ENCODE peak calls at places on chromosomes 13 and 19, in seven cellular contexts. Z is cardiac muscle cell, V is left ventricle myocardium inferior, Q is adrenal gland, M is heart left ventricle, N is heart right ventricle, K is WERI-Rb-1. B is an unnamed sample. For H3K9me3, the result is how much of the 10 kb centered on the place peaks cover.

GRCh38 chr13:20173121-20173746 is 12.4 kb upstream of the GJA3 start:
- DNase-seq in V (no peak), Z (no peak), N (no peak), Q (no peak), M (no peak), K (no peak), B (no peak)

GRCh38 chr13:27523345-27524073 is 73.1 kb upstream of the MTIF3 start:
- DNase-seq in M (no peak), Z (peak), Q (no peak), K (no peak), N (no peak), V (no peak), B (no peak)

GRCh38 chr13:45907501-45907900 is 55.9 kb upstream of the SIAH3 start:
- DNase-seq in Q (no peak), V (no peak), M (no peak), N (no peak), K (no peak), Z (no peak), B (no peak)

GRCh38 chr19:18523841-18524240 is 2.0 kb upstream of the ELL start:
- DNase-seq in Z (no peak), Q (no peak), N (no peak), V (no peak), M (no peak), K (no peak), B (no peak)

GRCh38 chr13:74825170-74825948 is 656.6 kb downstream of the TBC1D4 start:
- DNase-seq in Z (peak), N (no peak), V (no peak), K (no peak), M (no peak), Q (no peak), B (no peak)

GRCh38 chr19:54517483-54517882 is 14.9 kb downstream of the LAIR2 start:
- DNase-seq in Q (peak), V (peak), K (no peak), Z (peak), M (no peak), N (peak), B (no peak)

GRCh38 chr13:31036717-31037116 is 104.3 kb downstream of the TEX26 start:
- DNase-seq in M (no peak), K (no peak), N (no peak), Q (no peak), V (no peak), Z (no peak), B (no peak)

GRCh38 chr19:38700350-38700932 is 43.8 kb downstream of the CAPN12 start:
- DNase-seq in N (no peak), V (no peak), K (no peak), Q (no peak), M (no peak), Z (no peak), B (no peak)

GRCh38 chr13:72424059-72424458 is 303.4 kb downstream of the MZT1 start:
- DNase-seq in Z (no peak), M (no peak), Q (no peak), N (no peak), K (no peak), V (no peak), B (no peak)

GRCh38 chr19:18202759-18203407 is 959 bp downstream of the RAB3A start:
- DNase-seq in N (peak), V (no peak), M (no peak), Z (peak), K (peak), Q (peak), B (peak)

GRCh38 chr19:31883299-31883990 is 462.0 kb upstream of the ZNF507 start:
- DNase-seq in Z (no peak), Q (no peak), K (peak), V (no peak), M (no peak), N (no peak), B (no peak)

GRCh38 chr13:27137759-27138158 is 33.9 kb downstream of the USP12 start:
- DNase-seq in N (no peak), Z (no peak), M (no peak), K (no peak), Q (no peak), V (peak), B (no peak)

GRCh38 chr13:38417727-38418126 is 68.1 kb downstream of the UFM1 start:
- DNase-seq in Z (peak), K (peak), M (no peak), V (no peak), N (no peak), Q (no peak), B (no peak)

DNA sequence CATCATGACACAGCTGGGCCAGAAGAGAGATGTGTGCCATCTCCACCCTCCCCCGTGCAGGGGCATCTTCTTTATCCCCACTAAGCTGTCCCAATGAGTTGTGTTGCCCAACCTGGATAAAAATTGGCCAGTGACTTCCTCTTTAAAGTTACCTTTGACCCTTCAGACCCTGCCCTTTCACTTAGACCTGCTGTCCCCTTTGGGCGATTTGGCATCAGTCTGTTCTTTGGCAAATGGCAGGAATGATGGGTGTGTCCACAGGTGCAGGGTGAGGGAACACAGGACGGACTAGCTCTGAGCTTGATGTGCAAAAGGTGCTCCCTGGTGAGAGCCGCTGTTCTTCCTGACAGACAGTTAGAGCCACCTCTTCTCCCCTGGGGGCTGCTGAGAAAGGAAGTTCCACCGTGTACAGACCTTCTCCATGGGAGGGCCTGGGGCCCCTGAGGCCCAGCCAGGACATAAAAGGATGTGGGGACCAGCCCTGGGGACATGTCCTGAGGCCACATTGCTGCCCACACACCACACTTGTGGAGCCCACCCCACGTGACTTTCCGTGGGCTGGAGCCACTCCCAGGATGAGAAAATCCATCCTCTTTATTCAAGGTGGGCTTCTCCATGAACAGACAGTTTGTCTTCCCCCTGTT is 1.7 kb downstream of the CYP4F8 start:
- DNase-seq in M (no peak), Z (no peak), N (no peak), K (no peak), V (no peak), Q (no peak), B (no peak)
- H3K9me3 ChIP-seq in M (under half), Z (under half), N (under half), K (under half), V (under half), Q (under half), B (under half)

GRCh38 chr19:28972144-28972543 is 240.8 kb downstream of the UQCRFS1 start:
- DNase-seq in M (no peak), Q (peak), V (no peak), K (no peak), Z (no peak), N (no peak), B (no peak)

GRCh38 chr19:28981994-28982393 is 231.0 kb downstream of the UQCRFS1 start:
- DNase-seq in K (no peak), V (no peak), N (no peak), Q (no peak), M (no peak), Z (no peak), B (no peak)

GRCh38 chr19:28980236-28980868 is 232.6 kb downstream of the UQCRFS1 start:
- DNase-seq in M (no peak), K (no peak), Q (no peak), V (no peak), N (no peak), Z (peak), B (no peak)

DNA sequence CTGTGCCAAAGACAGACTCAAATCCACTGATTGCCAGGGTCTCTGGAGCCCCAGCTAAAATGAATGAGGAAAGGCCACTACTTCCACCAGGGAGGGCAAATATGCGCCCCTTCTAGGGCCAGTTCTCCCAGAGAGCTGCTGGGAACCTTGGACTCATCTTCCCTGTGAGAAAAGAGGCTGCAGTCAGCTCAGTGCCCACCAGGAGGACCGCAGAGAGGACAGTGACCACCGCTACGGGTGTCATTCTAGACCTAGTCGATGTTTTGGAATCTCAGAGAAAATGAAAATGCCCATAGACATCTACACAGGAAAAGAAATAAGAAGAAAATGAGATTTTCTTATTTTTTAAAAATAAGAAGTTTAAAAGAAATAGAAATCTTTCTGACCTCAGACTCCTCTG is 235.1 kb downstream of the UQCRFS1 start:
- DNase-seq in M (no peak), Q (no peak), K (no peak), Z (no peak), V (no peak), N (no peak), B (no peak)
- TF ChIP-seq CTCF in M (no peak), Q (no peak), K (no peak), Z (peak), V (no peak), N (no peak), B (no peak)

GRCh38 chr13:50153401-50153800 is 138.2 kb downstream of the KCNRG start:
- DNase-seq in M (no peak), V (no peak), N (no peak), Q (no peak), K (no peak), Z (no peak), B (no peak)

GRCh38 chr13:50153888-50154287 is 138.6 kb downstream of the KCNRG start:
- DNase-seq in N (no peak), V (no peak), Q (no peak), Z (no peak), K (no peak), M (no peak), B (no peak)

GRCh38 chr13:50149932-50150331 is 134.7 kb downstream of the KCNRG start:
- DNase-seq in Z (peak), M (no peak), V (peak), Q (peak), N (no peak), K (no peak), B (no peak)

GRCh38 chr13:50152655-50153309 is 137.5 kb downstream of the KCNRG start:
- DNase-seq in K (no peak), Q (no peak), M (no peak), V (no peak), N (no peak), Z (no peak), B (no peak)

GRCh38 chr13:50152224-50152623 is 137.0 kb downstream of the KCNRG start:
- DNase-seq in N (no peak), V (no peak), K (no peak), M (no peak), Q (no peak), Z (peak), B (no peak)
- H3K27ac ChIP-seq in N (no peak), V (no peak), K (no peak), M (no peak), Q (no peak), Z (no peak), B (no peak)

DNA sequence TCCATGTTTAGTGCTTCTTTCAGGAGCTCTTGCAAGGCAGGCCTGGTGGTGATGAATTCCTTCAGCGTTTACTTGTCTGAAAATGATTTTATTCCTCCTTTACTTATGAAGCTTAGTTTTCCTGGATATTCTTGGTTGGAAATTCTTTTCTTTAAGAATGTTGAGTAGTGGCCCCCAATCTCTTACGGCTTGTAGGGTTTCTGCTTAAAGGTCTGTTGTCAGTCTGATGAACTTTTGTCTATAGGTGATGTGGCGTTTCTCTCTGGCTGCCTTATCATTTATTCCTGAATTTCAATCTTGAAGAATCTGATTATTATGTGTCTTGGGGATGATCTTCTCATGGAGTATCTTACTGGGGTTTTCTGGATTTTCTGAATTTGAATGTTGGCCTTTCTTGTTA is 26.0 kb downstream of the ZNF430 start:
- DNase-seq in Z (no peak), M (no peak), K (no peak), N (no peak), V (no peak), Q (no peak), B (no peak)
- H3K9me3 ChIP-seq in Z (under half), M (half or more), K (under half), N (half or more), V (half or more), Q (under half), B (under half)

GRCh38 chr13:110140099-110140498 is 166.9 kb downstream of the COL4A1 start:
- DNase-seq in V (no peak), M (no peak), Z (no peak), Q (no peak), K (no peak), N (no peak), B (no peak)

GRCh38 chr13:110138700-110139036 is 168.3 kb downstream of the COL4A1 start:
- DNase-seq in M (no peak), V (no peak), Z (no peak), N (no peak), K (no peak), Q (no peak), B (no peak)

GRCh38 chr13:110136660-110137585 is 170.0 kb downstream of the COL4A1 start:
- DNase-seq in N (no peak), V (no peak), M (no peak), Q (no peak), K (no peak), Z (no peak), B (no peak)

GRCh38 chr13:110137677-110138008 is 169.3 kb downstream of the COL4A1 start:
- DNase-seq in Z (peak), N (peak), V (peak), Q (peak), M (no peak), K (peak), B (no peak)

GRCh38 chr13:110138009-110138699 is 168.8 kb downstream of the COL4A1 start:
- DNase-seq in K (peak), Q (peak), N (peak), V (peak), M (peak), Z (peak), B (peak)
- TF ChIP-seq CTCF in K (peak), Q (peak), N (peak), V (peak), M (no peak), Z (peak), B (no peak)

DNA sequence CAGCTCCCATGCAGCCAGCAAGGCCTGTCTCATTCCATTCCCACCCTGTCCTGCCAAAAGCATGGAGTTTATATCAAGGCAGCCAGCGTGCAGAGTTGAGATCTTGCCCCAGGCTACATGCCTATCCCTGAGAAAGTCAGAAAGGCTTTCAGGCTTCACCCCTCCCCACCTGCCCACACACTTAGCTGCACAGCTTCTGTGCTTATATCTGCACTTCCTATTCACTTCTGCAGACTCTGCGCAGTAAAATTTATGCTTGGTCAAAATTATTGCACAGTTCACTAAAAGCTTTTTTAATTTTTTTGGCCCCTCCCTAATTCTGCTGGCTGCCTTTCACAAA is 12.5 kb upstream of the ZNF675 start:
- DNase-seq in M (no peak), Z (no peak), V (no peak), K (no peak), N (no peak), Q (no peak), B (no peak)
- H3K27ac ChIP-seq in M (no peak), Z (peak), V (no peak), K (no peak), N (no peak), Q (no peak), B (peak)

GRCh38 chr19:9329999-9330398 is 6.0 kb downstream of the ZNF559 start:
- DNase-seq in N (no peak), M (no peak), V (no peak), K (no peak), Q (no peak), Z (no peak), B (no peak)
- H3K9me3 ChIP-seq in N (half or more), M (half or more), V (half or more), K (under half), Q (under half), Z (under half), B (under half)

DNA sequence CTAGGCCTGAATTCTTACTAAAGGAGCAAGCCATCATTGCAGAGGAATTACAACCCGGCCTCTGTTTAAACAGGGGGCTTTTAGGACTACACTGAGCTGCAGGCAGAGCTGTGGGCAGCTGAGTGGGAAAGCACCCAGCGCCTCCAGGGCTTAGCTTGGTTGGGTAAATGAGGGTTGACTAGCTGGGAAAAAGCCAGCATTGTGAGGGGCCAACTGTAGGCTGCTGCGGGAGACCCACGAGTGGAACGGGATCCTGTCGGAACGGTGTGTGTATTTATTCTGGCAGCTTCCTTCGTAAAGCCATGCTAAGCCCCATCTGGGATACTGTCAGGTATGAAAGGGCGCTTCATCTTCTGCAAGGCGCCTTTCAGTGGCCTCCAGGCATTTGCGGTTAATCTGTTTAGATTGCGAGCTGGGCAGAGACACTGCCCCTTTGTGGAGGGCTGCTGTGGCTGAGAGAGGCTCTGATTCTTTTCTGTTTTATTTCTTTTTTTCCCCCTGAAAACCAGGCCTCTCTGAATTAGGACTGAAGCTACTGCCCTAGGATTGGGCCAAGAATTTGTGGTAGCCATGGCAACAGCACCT is 39.5 kb upstream of the CNMD start:
- DNase-seq in Q (no peak), M (no peak), Z (no peak), N (no peak), V (no peak), K (peak), B (no peak)
- TF ChIP-seq CTCF in Q (no peak), M (no peak), Z (no peak), N (no peak), V (no peak), K (no peak), B (no peak)

DNA sequence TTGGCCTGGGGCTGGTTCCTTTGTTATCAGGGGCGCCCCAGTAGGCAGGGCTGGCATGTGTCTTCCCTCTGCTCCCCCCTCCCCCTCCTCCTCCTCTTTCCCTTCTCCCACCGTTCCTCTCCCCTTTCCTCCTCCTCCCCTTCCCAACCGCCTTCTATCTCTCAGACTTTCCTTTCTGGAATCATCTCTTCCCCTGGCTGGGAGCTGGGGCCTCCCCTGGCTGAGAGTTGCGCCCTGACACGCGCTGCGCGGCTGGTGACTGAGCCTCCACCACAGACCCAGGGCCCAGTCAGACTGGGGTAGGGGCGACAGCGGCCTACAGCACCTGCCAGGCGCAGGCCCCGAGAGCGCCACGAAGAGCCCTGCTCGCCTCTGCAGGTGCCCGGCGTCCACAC is 2.8 kb downstream of the PNMA8B start:
- DNase-seq in K (no peak), M (no peak), V (no peak), Q (peak), Z (no peak), N (no peak), B (no peak)
- H3K27ac ChIP-seq in K (no peak), M (peak), V (peak), Q (peak), Z (no peak), N (peak), B (no peak)